ENCODE peak calls at places on chromosomes 1 and 21, in five cellular contexts. N is pancreas, W is H7, M is tibial artery, K is AG10803. B is an unnamed sample.

GRCh38 chr1:187960125-187960638 is 1131.4 kb downstream of the PLA2G4A start:
- DNase-seq in N (no peak), W (no peak), M (no peak), K (no peak), B (no peak)

GRCh38 chr1:26538480-26539412 is 9.2 kb downstream of the RPS6KA1 start:
- DNase-seq in N (no peak), W (peak; percentile 86), M (no peak), K (peak; percentile 29), B (no peak)

GRCh38 chr1:27099154-27099903 is 55.6 kb downstream of the SLC9A1 start:
- DNase-seq in N (no peak), W (peak; percentile 57), M (peak; percentile 72), K (peak; percentile 80), B (peak; percentile 36)

GRCh38 chr1:212205843-212206242 is 79.4 kb upstream of the PPP2R5A start:
- DNase-seq in N (no peak), W (no peak), M (no peak), K (peak; percentile 10), B (no peak)

GRCh38 chr1:232142403-232143314 is 487.3 kb downstream of the SIPA1L2 start:
- DNase-seq in N (no peak), W (no peak), M (peak; percentile 36), K (peak; percentile 98), B (peak; percentile 74)

GRCh38 chr1:162458206-162458605 is 39.4 kb upstream of the UHMK1 start:
- DNase-seq in N (no peak), W (no peak), M (no peak), K (peak; percentile 30), B (no peak)

GRCh38 chr21:43824250-43824882 is 35.0 kb downstream of the RRP1 start:
- DNase-seq in N (no peak), W (peak; percentile 43), M (no peak), K (peak; percentile 58), B (no peak)

GRCh38 chr1:221117548-221117951 is 238.3 kb downstream of the HLX start:
- DNase-seq in N (peak; percentile 75), W (no peak), M (peak; percentile 47), K (peak; percentile 84), B (peak; percentile 87)

GRCh38 chr1:11273595-11274234 is 717 bp downstream of the UBIAD1 start:
- DNase-seq in N (no peak), W (peak; percentile 33), M (no peak), K (no peak), B (no peak)

GRCh38 chr1:91553196-91553595 is 52.5 kb downstream of the CDC7 start:
- DNase-seq in N (no peak), W (no peak), M (peak; percentile 61), K (peak; percentile 85), B (peak; percentile 54)

GRCh38 chr1:209335090-209335692 is 248.3 kb upstream of the CAMK1G start:
- DNase-seq in N (no peak), W (peak; percentile 62), M (no peak), K (peak; percentile 25), B (no peak)

GRCh38 chr1:179311149-179311700 is 17.6 kb downstream of the SOAT1 start:
- DNase-seq in N (no peak), W (no peak), M (no peak), K (no peak), B (no peak)

GRCh38 chr1:111448482-111448917 is 556 bp downstream of the WDR77 start:
- DNase-seq in N (peak; percentile 18), W (peak; percentile 42), M (no peak), K (peak; percentile 4), B (no peak)

GRCh38 chr1:192225266-192225665 is 67.0 kb downstream of the RGS18 start:
- DNase-seq in N (no peak), W (peak; percentile 2), M (no peak), K (no peak), B (no peak)

GRCh38 chr1:1345860-1346500 is 3.2 kb downstream of the DVL1 start:
- DNase-seq in N (no peak), W (no peak), M (no peak), K (no peak), B (no peak)
- H3K4me3 ChIP-seq in N (no peak overlapping the region), W (no peak overlapping the region), M (no peak overlapping the region), K (peak overlapping the region; percentile 12), B (no peak overlapping the region)

GRCh38 chr1:147213271-147213670 is 11.9 kb downstream of the FMO5 start:
- DNase-seq in N (no peak), W (no peak), M (no peak), K (no peak), B (no peak)

GRCh38 chr1:147215540-147215916 is 9.6 kb downstream of the FMO5 start:
- DNase-seq in N (no peak), W (no peak), M (no peak), K (no peak), B (no peak)

GRCh38 chr1:147211577-147211976 is 13.6 kb downstream of the FMO5 start:
- DNase-seq in N (no peak), W (no peak), M (no peak), K (no peak), B (no peak)

GRCh38 chr1:147217142-147217541 is 8.0 kb downstream of the FMO5 start:
- DNase-seq in N (no peak), W (no peak), M (no peak), K (no peak), B (no peak)

DNA sequence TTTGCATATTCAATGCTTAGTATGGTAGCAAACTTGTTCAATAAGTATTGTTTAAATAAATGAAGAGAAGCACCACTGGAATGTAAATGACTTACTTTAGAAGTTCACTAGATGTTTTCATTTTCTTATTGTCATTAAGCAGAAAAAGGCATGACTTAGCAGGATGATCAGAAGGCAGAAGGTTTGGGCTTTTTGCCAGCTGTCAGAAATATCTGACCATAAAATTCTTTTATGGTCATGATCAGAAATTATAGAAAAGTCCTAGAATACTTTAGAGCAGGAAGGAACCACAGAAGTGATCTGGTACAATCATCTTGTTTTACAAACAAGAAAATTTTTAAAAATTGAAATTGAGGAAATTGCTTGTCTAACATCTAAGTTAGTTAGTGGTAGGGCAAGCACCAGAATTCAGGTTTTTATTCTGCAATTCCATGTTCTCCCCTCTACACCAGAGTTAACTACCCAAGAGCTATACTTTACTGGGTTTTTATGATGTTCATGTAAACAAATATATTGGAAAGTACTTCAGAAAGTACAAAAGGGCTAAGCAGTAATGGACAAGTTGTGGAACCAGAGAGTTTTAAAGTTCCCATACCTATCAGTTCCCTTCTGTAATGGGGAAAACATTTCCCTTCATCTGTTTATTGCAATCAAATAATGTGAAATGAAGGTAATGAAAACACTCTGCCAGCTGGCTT is 10.1 kb downstream of the FMO5 start:
- DNase-seq in N (no peak), W (no peak), M (no peak), K (peak; percentile 3), B (no peak)
- H3K4me3 ChIP-seq in N (no peak overlapping the region), W (no peak overlapping the region), M (no peak overlapping the region), K (no peak overlapping the region), B (no peak overlapping the region)

GRCh38 chr1:41318135-41318534 is 43.1 kb upstream of the FOXO6 start:
- DNase-seq in N (no peak), W (no peak), M (no peak), K (no peak), B (no peak)

GRCh38 chr1:41321277-41321676 is 40.0 kb upstream of the FOXO6 start:
- DNase-seq in N (no peak), W (no peak), M (no peak), K (no peak), B (no peak)

GRCh38 chr1:41319106-41319755 is 42.0 kb upstream of the FOXO6 start:
- DNase-seq in N (peak; percentile 67), W (no peak), M (no peak), K (no peak), B (no peak)

GRCh38 chr1:41320860-41321259 is 40.4 kb upstream of the FOXO6 start:
- DNase-seq in N (no peak), W (peak; percentile 36), M (no peak), K (no peak), B (no peak)

DNA sequence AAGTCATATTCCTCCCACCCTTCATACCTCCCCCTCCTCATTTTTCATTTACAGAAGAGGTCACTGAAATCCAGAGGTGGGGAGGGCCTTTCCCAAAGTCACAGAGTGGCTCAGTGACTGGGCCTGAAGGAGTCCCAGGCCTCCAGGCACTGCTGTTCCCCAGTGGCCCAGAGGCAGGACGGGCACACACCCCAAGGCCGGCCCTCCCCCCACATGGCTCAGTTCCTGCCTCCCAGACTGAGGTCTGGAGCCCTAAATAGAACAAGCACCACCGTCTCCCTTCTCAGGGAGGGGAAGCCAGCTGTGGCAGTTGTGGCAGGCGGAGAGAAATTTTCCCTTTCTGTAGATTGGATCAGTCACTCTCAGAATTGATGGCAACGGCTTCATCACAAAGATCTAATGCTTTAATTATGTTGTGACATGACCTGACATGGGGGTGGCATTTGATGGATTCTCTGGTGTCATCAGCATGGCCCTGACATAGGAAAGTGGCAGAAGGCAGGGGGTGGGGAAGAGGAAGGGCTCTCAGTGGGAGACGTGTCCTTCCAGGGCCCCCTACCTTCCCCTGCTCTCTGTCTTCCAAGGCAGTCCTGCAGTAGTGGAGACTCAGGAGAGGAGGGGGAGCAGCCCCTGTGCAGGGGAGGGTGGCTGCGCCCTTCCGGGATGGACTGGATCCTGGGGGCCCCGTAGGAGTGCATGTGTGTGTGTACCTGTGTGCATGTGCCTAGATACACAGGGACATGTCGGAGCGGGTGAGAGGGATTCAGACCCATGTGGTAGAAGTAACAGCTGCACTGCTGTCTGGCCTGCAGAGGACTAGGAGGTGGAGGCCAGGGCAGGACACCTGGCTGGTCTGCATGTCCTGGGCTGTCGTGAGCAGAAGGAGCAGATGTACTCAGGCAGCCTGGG is 41.2 kb upstream of the FOXO6 start:
- DNase-seq in N (peak; percentile 70), W (peak; percentile 49), M (peak; percentile 52), K (no peak), B (no peak)
- H3K4me3 ChIP-seq in N (no peak overlapping the region), W (no peak overlapping the region), M (no peak overlapping the region), K (no peak overlapping the region), B (no peak overlapping the region)

GRCh38 chr1:55632906-55633305 is 417.7 kb upstream of the USP24 start:
- DNase-seq in N (no peak), W (peak; percentile 3), M (no peak), K (no peak), B (no peak)

GRCh38 chr1:55639051-55639450 is 423.9 kb upstream of the USP24 start:
- DNase-seq in N (no peak), W (no peak), M (no peak), K (no peak), B (no peak)

GRCh38 chr1:55634516-55634915 is 419.4 kb upstream of the USP24 start:
- DNase-seq in N (no peak), W (no peak), M (no peak), K (no peak), B (no peak)

GRCh38 chr1:55636691-55637090 is 421.5 kb upstream of the USP24 start:
- DNase-seq in N (no peak), W (no peak), M (no peak), K (peak; percentile 35), B (no peak)

DNA sequence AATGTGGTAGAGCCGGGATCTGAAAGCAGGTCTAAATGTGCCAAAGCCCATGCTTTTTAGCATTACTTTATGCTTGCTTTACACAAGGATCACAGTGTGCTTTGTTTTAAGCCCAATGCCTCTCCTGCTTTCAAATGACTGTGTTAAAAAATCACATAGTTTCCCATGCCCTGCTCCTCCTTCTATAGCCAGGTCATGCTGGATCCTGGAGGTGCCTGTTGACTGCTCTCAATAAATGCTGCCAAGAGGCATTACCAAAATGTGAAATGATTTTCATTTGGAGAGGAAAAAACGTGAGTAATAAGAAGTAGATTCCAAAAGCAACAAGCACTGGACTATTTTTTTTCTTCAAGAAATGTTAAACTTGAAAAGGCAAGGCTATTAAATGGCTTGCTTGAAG is 420.7 kb upstream of the USP24 start:
- DNase-seq in N (no peak), W (no peak), M (peak; percentile 39), K (peak; percentile 67), B (no peak)
- H3K4me3 ChIP-seq in N (no peak overlapping the region), W (no peak overlapping the region), M (no peak overlapping the region), K (no peak overlapping the region), B (no peak overlapping the region)

B was measured in skeletal muscle cell.